ENCODE peak calls at places on chromosomes 1 and 21, in five cellular contexts. One of them, this sample, is unnamed.
A peak's percentile ranks its signal among the peaks of the same experiment; 100 is the strongest.

GRCh38 chr1:242524571-242525359 is at the start of gene PLD5:
- DNase-seq in naive thymus-derived CD4-positive, alpha-beta T cell: no peak
- DNase-seq in aorta: peak; percentile 79
- DNase-seq in small intestine: no peak
- DNase-seq in astrocyte of the spinal cord: no peak
- DNase-seq in this sample: no peak

GRCh38 chr1:108817016-108817415 is 39.9 kb downstream of the AKNAD1 start:
- DNase-seq in naive thymus-derived CD4-positive, alpha-beta T cell: no peak
- DNase-seq in aorta: no peak
- DNase-seq in small intestine: peak; percentile 43
- DNase-seq in astrocyte of the spinal cord: peak; percentile 96
- DNase-seq in this sample: no peak

GRCh38 chr1:41394918-41395598 is 33.8 kb downstream of the FOXO6 start:
- DNase-seq in naive thymus-derived CD4-positive, alpha-beta T cell: no peak
- DNase-seq in aorta: no peak
- DNase-seq in small intestine: no peak
- DNase-seq in astrocyte of the spinal cord: no peak
- DNase-seq in this sample: no peak

GRCh38 chr1:51693420-51694144 is 76.7 kb downstream of the OSBPL9 start:
- DNase-seq in naive thymus-derived CD4-positive, alpha-beta T cell: no peak
- DNase-seq in aorta: no peak
- DNase-seq in small intestine: peak; percentile 5
- DNase-seq in astrocyte of the spinal cord: peak; percentile 23
- DNase-seq in this sample: no peak

GRCh38 chr1:161197560-161198205 is 1.2 kb downstream of the ADAMTS4 start:
- DNase-seq in naive thymus-derived CD4-positive, alpha-beta T cell: no peak
- DNase-seq in aorta: peak; percentile 51
- DNase-seq in small intestine: no peak
- DNase-seq in astrocyte of the spinal cord: peak; percentile 42
- DNase-seq in this sample: no peak

GRCh38 chr1:12341667-12342066 is 111.8 kb downstream of the VPS13D start:
- DNase-seq in naive thymus-derived CD4-positive, alpha-beta T cell: no peak
- DNase-seq in aorta: no peak
- DNase-seq in small intestine: no peak
- DNase-seq in astrocyte of the spinal cord: no peak
- DNase-seq in this sample: no peak

GRCh38 chr1:78535286-78535685 is 44.5 kb downstream of the PTGFR start:
- DNase-seq in naive thymus-derived CD4-positive, alpha-beta T cell: no peak
- DNase-seq in aorta: no peak
- DNase-seq in small intestine: no peak
- DNase-seq in astrocyte of the spinal cord: no peak
- DNase-seq in this sample: no peak

GRCh38 chr1:14897080-14897449 is 256.5 kb upstream of the TMEM51 start:
- DNase-seq in naive thymus-derived CD4-positive, alpha-beta T cell: no peak
- DNase-seq in aorta: no peak
- DNase-seq in small intestine: no peak
- DNase-seq in astrocyte of the spinal cord: no peak
- DNase-seq in this sample: no peak

GRCh38 chr1:101769520-101769919 is 227.2 kb downstream of the OLFM3 start:
- DNase-seq in naive thymus-derived CD4-positive, alpha-beta T cell: no peak
- DNase-seq in aorta: no peak
- DNase-seq in small intestine: peak; percentile 16
- DNase-seq in astrocyte of the spinal cord: no peak
- DNase-seq in this sample: no peak

GRCh38 chr1:28369518-28370219 is at the start of gene PHACTR4:
- DNase-seq in naive thymus-derived CD4-positive, alpha-beta T cell: peak; percentile 68
- DNase-seq in aorta: peak; percentile 96
- DNase-seq in small intestine: peak; percentile 96
- DNase-seq in astrocyte of the spinal cord: peak; percentile 95
- DNase-seq in this sample: peak; percentile 82

GRCh38 chr1:234617986-234618725 is 8.2 kb upstream of the IRF2BP2 start:
- DNase-seq in naive thymus-derived CD4-positive, alpha-beta T cell: no peak
- DNase-seq in aorta: no peak
- DNase-seq in small intestine: no peak
- DNase-seq in astrocyte of the spinal cord: peak; percentile 75
- DNase-seq in this sample: no peak

GRCh38 chr1:176896216-176896615 is 268.3 kb downstream of the ASTN1 start:
- DNase-seq in naive thymus-derived CD4-positive, alpha-beta T cell: no peak
- DNase-seq in aorta: no peak
- DNase-seq in small intestine: no peak
- DNase-seq in astrocyte of the spinal cord: no peak
- DNase-seq in this sample: no peak

GRCh38 chr1:167223144-167224103 is 2.7 kb downstream of the POU2F1 start:
- DNase-seq in naive thymus-derived CD4-positive, alpha-beta T cell: no peak
- DNase-seq in aorta: no peak
- DNase-seq in small intestine: peak; percentile 68
- DNase-seq in astrocyte of the spinal cord: peak; percentile 61
- DNase-seq in this sample: no peak
- H3K4me3 ChIP-seq in naive thymus-derived CD4-positive, alpha-beta T cell: no peak overlapping the region
- H3K4me3 ChIP-seq in aorta: no peak overlapping the region
- H3K4me3 ChIP-seq in small intestine: no peak overlapping the region
- H3K4me3 ChIP-seq in astrocyte of the spinal cord: no peak overlapping the region
- H3K4me3 ChIP-seq in this sample: no peak overlapping the region

GRCh38 chr1:38013027-38013588 is 574 bp downstream of the UTP11 start:
- DNase-seq in naive thymus-derived CD4-positive, alpha-beta T cell: no peak
- DNase-seq in aorta: peak; percentile 22
- DNase-seq in small intestine: no peak
- DNase-seq in astrocyte of the spinal cord: peak; percentile 75
- DNase-seq in this sample: no peak
- H3K4me3 ChIP-seq in naive thymus-derived CD4-positive, alpha-beta T cell: peak overlapping the region; percentile 84
- H3K4me3 ChIP-seq in aorta: peak overlapping the region; percentile 69
- H3K4me3 ChIP-seq in small intestine: peak overlapping the region; percentile 73
- H3K4me3 ChIP-seq in astrocyte of the spinal cord: peak overlapping the region; percentile 90
- H3K4me3 ChIP-seq in this sample: peak overlapping the region; percentile 81

GRCh38 chr1:100724281-100724680 is 4.7 kb downstream of the VCAM1 start:
- DNase-seq in naive thymus-derived CD4-positive, alpha-beta T cell: no peak
- DNase-seq in aorta: no peak
- DNase-seq in small intestine: no peak
- DNase-seq in astrocyte of the spinal cord: no peak
- DNase-seq in this sample: no peak
- H3K4me3 ChIP-seq in naive thymus-derived CD4-positive, alpha-beta T cell: no peak overlapping the region
- H3K4me3 ChIP-seq in aorta: no peak overlapping the region
- H3K4me3 ChIP-seq in small intestine: no peak overlapping the region
- H3K4me3 ChIP-seq in astrocyte of the spinal cord: no peak overlapping the region
- H3K4me3 ChIP-seq in this sample: no peak overlapping the region

GRCh38 chr21:41503331-41503730 is 4.6 kb downstream of the TMPRSS2 start:
- DNase-seq in naive thymus-derived CD4-positive, alpha-beta T cell: no peak
- DNase-seq in aorta: no peak
- DNase-seq in small intestine: peak; percentile 66
- DNase-seq in astrocyte of the spinal cord: no peak
- DNase-seq in this sample: no peak
- H3K4me3 ChIP-seq in naive thymus-derived CD4-positive, alpha-beta T cell: no peak overlapping the region
- H3K4me3 ChIP-seq in aorta: no peak overlapping the region
- H3K4me3 ChIP-seq in small intestine: no peak overlapping the region
- H3K4me3 ChIP-seq in astrocyte of the spinal cord: no peak overlapping the region
- H3K4me3 ChIP-seq in this sample: no peak overlapping the region